ENCODE peak calls at places on chromosome 1, in eight cellular contexts. G is endothelial cell, O is G401, R is glomerular endothelial cell, U is NCI-H748 treated with DMSO at 0.1 percent for 48 hours, K is EL, Q is choroid plexus epithelial cell, Z is tibial artery. P is an unnamed sample.

GRCh38 chr1:220887868-220888664 is 8.8 kb downstream of the HLX start:
- DNase-seq in Z (no peak), O (no peak), R (no peak), G (no peak), Q (no peak), K (peak; percentile 13), U (no peak), P (no peak)

GRCh38 chr1:42040159-42040558 is 113.1 kb upstream of the GUCA2B start:
- DNase-seq in Q (no peak), K (no peak), O (no peak), R (no peak), Z (no peak), U (no peak), G (no peak), P (no peak)

GRCh38 chr1:10760566-10761502 is 35.6 kb downstream of the CASZ1 start:
- DNase-seq in Q (no peak), R (no peak), O (no peak), U (no peak), K (no peak), Z (no peak), G (no peak), P (no peak)

GRCh38 chr1:228150458-228151169 is 884 bp downstream of the GJC2 start:
- DNase-seq in Z (peak; percentile 70), Q (peak; percentile 42), R (no peak), U (no peak), O (no peak), G (no peak), K (peak; percentile 74), P (no peak)

GRCh38 chr1:188420177-188420576 is 1591.4 kb downstream of the PLA2G4A start:
- DNase-seq in O (no peak), Q (no peak), Z (no peak), U (no peak), G (no peak), K (no peak), R (no peak), P (no peak)

GRCh38 chr1:195965036-195965435 is 643.2 kb downstream of the KCNT2 start:
- DNase-seq in O (no peak), G (no peak), Z (no peak), R (no peak), K (no peak), U (no peak), Q (peak; percentile 10), P (no peak)

GRCh38 chr1:10819198-10819901 is 22.9 kb upstream of the CASZ1 start:
- DNase-seq in K (no peak), O (peak; percentile 30), G (no peak), Z (no peak), R (no peak), Q (no peak), U (no peak), P (no peak)

GRCh38 chr1:82108843-82109242 is 308.1 kb downstream of the ADGRL2 start:
- DNase-seq in Q (no peak), R (no peak), Z (no peak), K (no peak), U (no peak), O (no peak), G (no peak), P (no peak)

GRCh38 chr1:167826127-167826526 is 87.8 kb downstream of the ADCY10 start:
- DNase-seq in Z (no peak), U (no peak), K (no peak), Q (peak; percentile 22), R (no peak), O (no peak), G (no peak), P (no peak)

GRCh38 chr1:18283601-18284385 is 176.2 kb downstream of the IGSF21 start:
- DNase-seq in G (no peak), R (no peak), O (no peak), K (no peak), U (no peak), Z (no peak), Q (no peak), P (no peak)

GRCh38 chr1:58886611-58887010 is 102.8 kb upstream of the JUN start:
- DNase-seq in R (no peak), Q (no peak), O (no peak), K (peak; percentile 11), G (no peak), U (no peak), Z (peak; percentile 91), P (no peak)

GRCh38 chr1:8424539-8425116 is 106.7 kb downstream of the SLC45A1 start:
- DNase-seq in O (peak; percentile 86), K (peak; percentile 13), U (no peak), G (peak; percentile 37), Q (peak; percentile 52), Z (peak; percentile 82), R (no peak), P (peak; percentile 70)

GRCh38 chr1:221239911-221240310 is 360.7 kb downstream of the HLX start:
- DNase-seq in U (no peak), O (no peak), G (no peak), Q (no peak), R (no peak), K (no peak), Z (no peak), P (no peak)

GRCh38 chr1:222654849-222655248 is 37.0 kb downstream of the MIA3 start:
- DNase-seq in R (no peak), Z (no peak), Q (peak; percentile 66), K (peak; percentile 27), G (no peak), O (no peak), U (no peak), P (no peak)

GRCh38 chr1:117396636-117397035 is 29.4 kb downstream of the MAN1A2 start:
- DNase-seq in Q (no peak), O (no peak), U (no peak), Z (no peak), G (no peak), R (no peak), K (no peak), P (no peak)

GRCh38 chr1:66253330-66253921 is 280.5 kb upstream of the SGIP1 start:
- DNase-seq in K (peak; percentile 78), G (peak; percentile 33), O (peak; percentile 60), Z (no peak), R (no peak), Q (peak; percentile 89), U (no peak), P (peak; percentile 80)

GRCh38 chr1:180136968-180137356 is 17.7 kb upstream of the QSOX1 start:
- DNase-seq in G (no peak), K (no peak), U (no peak), R (no peak), Z (no peak), O (no peak), Q (no peak), P (no peak)

GRCh38 chr1:32768110-32768857 is 48.9 kb downstream of the YARS1 start:
- DNase-seq in R (no peak), Z (no peak), U (no peak), O (no peak), Q (no peak), G (no peak), K (no peak), P (no peak)

GRCh38 chr1:180623579-180624347 is 8.1 kb upstream of the XPR1 start:
- DNase-seq in Q (peak; percentile 70), Z (no peak), G (peak; percentile 25), U (no peak), K (peak; percentile 24), O (no peak), R (no peak), P (no peak)

GRCh38 chr1:90413519-90413918 is 303.6 kb downstream of the BARHL2 start:
- DNase-seq in O (no peak), R (no peak), G (no peak), Q (no peak), U (no peak), Z (no peak), K (no peak), P (no peak)

GRCh38 chr1:159944623-159945455 is 574 bp downstream of the IGSF9 start:
- DNase-seq in U (no peak), R (no peak), Q (no peak), Z (peak; percentile 41), G (no peak), K (no peak), O (no peak), P (no peak)

GRCh38 chr1:28494737-28495136 is 11.1 kb upstream of the RCC1 start:
- DNase-seq in U (no peak), K (no peak), R (no peak), Z (no peak), Q (no peak), G (no peak), O (no peak), P (no peak)

GRCh38 chr1:227888404-227889046 is 59.2 kb downstream of the WNT9A start:
- DNase-seq in G (no peak), U (no peak), R (no peak), Z (peak; percentile 61), Q (no peak), K (no peak), O (no peak), P (no peak)

GRCh38 chr1:31585736-31586365 is 9.5 kb downstream of the TINAGL1 start:
- DNase-seq in G (no peak), R (no peak), K (no peak), O (no peak), Q (no peak), Z (no peak), U (no peak), P (no peak)

GRCh38 chr1:170929412-170929834 is 5.9 kb upstream of the MROH9 start:
- DNase-seq in U (no peak), G (no peak), Q (peak; percentile 44), O (no peak), R (no peak), Z (no peak), K (peak; percentile 87), P (no peak)

GRCh38 chr1:92299477-92300125 is 742 bp downstream of the RPAP2 start:
- DNase-seq in O (peak; percentile 30), G (no peak), R (no peak), U (peak; percentile 12), K (no peak), Q (peak; percentile 17), Z (no peak), P (peak; percentile 13)

GRCh38 chr1:48076017-48076416 is 78.8 kb upstream of the TRABD2B start:
- DNase-seq in U (no peak), O (no peak), R (no peak), K (no peak), G (no peak), Q (no peak), Z (no peak), P (no peak)

GRCh38 chr1:60989745-60990718 is 92.3 kb upstream of the NFIA start:
- DNase-seq in Q (peak; percentile 75), U (no peak), K (peak; percentile 89), Z (no peak), O (no peak), G (no peak), R (peak; percentile 37), P (no peak)

GRCh38 chr1:119544165-119544762 is 37.3 kb downstream of the HSD3B1 start:
- DNase-seq in Z (no peak), Q (peak; percentile 19), K (peak; percentile 5), R (no peak), O (no peak), G (peak; percentile 53), U (no peak), P (no peak)

GRCh38 chr1:47894718-47895393 is 102.3 kb downstream of the TRABD2B start:
- DNase-seq in G (peak; percentile 12), K (peak; percentile 55), Q (peak; percentile 50), U (no peak), Z (peak; percentile 85), O (no peak), R (no peak), P (no peak)

GRCh38 chr1:214581785-214582184 is 21.2 kb upstream of the CENPF start:
- DNase-seq in G (no peak), K (peak; percentile 92), O (no peak), Z (no peak), U (no peak), R (no peak), Q (peak; percentile 61), P (no peak)

GRCh38 chr1:155170806-155171205 is 2.3 kb downstream of the KRTCAP2 start:
- DNase-seq in Q (no peak), Z (no peak), G (no peak), K (no peak), R (no peak), O (no peak), U (no peak), P (no peak)

GRCh38 chr1:229107302-229107815 is 163.6 kb upstream of the RAB4A start:
- DNase-seq in K (no peak), Z (no peak), G (no peak), O (no peak), Q (no peak), U (no peak), R (no peak), P (no peak)

GRCh38 chr1:56986397-56986796 is 20.6 kb upstream of the C8B start:
- DNase-seq in K (no peak), Z (no peak), Q (no peak), G (no peak), O (no peak), U (no peak), R (no peak), P (no peak)